ENCODE peak calls at places on chromosomes 7 and 10, in six cellular contexts. L, S, Z, Y, F and M are unnamed samples.

GRCh38 chr10:74333174-74333573 is 182.2 kb downstream of the ADK start:
- DNase-seq in F (no peak), L (no peak), Y (no peak), Z (no peak), S (no peak), M (no peak)

GRCh38 chr10:111646021-111646420 is 537.5 kb downstream of the GPAM start:
- DNase-seq in Y (no peak), F (no peak), L (no peak), Z (no peak), S (no peak), M (no peak)

GRCh38 chr7:30321992-30322637 is 37.7 kb downstream of the ZNRF2 start:
- DNase-seq in Y (peak), L (no peak), F (peak), Z (no peak), S (no peak), M (no peak)

GRCh38 chr7:44823266-44823781 is 24.6 kb downstream of the H2AZ2 start:
- DNase-seq in Y (no peak), F (no peak), Z (no peak), L (no peak), S (no peak), M (no peak)

GRCh38 chr7:74598558-74598957 is 59.0 kb upstream of the GTF2I start:
- DNase-seq in Z (no peak), F (no peak), L (no peak), S (no peak), Y (no peak), M (no peak)

GRCh38 chr7:112143567-112143966 is 62.6 kb downstream of the DOCK4 start:
- DNase-seq in S (no peak), Z (no peak), Y (no peak), F (no peak), L (no peak), M (no peak)

GRCh38 chr7:21717323-21717722 is 174.5 kb downstream of the DNAH11 start:
- DNase-seq in Z (no peak), L (no peak), F (no peak), Y (no peak), S (no peak), M (no peak)

GRCh38 chr10:94546616-94547175 is 1.1 kb downstream of the HELLS start:
- DNase-seq in F (no peak), L (no peak), Y (no peak), Z (no peak), S (no peak), M (no peak)

GRCh38 chr7:20785211-20786048 is 1.3 kb downstream of the SP8 start:
- DNase-seq in L (no peak), F (no peak), S (no peak), Y (no peak), Z (no peak), M (no peak)

GRCh38 chr7:24812313-24812945 is 55.2 kb upstream of the GSDME start:
- DNase-seq in Z (peak), F (peak), S (no peak), Y (peak), L (peak), M (peak)

GRCh38 chr7:19754521-19755116 is 18.8 kb downstream of the TMEM196 start:
- DNase-seq in L (peak), Y (peak), F (no peak), Z (no peak), S (no peak), M (no peak)

GRCh38 chr7:133139350-133139749 is 57.5 kb upstream of the CHCHD3 start:
- DNase-seq in F (no peak), Y (peak), L (peak), Z (no peak), S (no peak), M (no peak)

GRCh38 chr7:29102554-29103151 is 43.7 kb downstream of the CPVL start:
- DNase-seq in L (peak), S (no peak), Y (peak), Z (no peak), F (peak), M (no peak)